ENCODE peak calls at places on chromosomes 1 and 21, in nine cellular contexts. N is vagina, J is uterus, Y is stomach, E is ovary, Q is body of pancreas, L is heart left ventricle, D is suprapubic skin, X is right lobe of liver. I is an unnamed sample.

GRCh38 chr1:27614625-27615344 is 10.8 kb upstream of the AHDC1 start:
- DNase-seq in J (no peak), L (no peak), Q (no peak), N (no peak), E (no peak), X (no peak), Y (no peak), D (no peak), I (no peak)

GRCh38 chr21:34952701-34953100 is 96.4 kb downstream of the RUNX1 start:
- DNase-seq in D (no peak), Q (no peak), E (no peak), N (no peak), Y (no peak), X (no peak), L (no peak), J (no peak), I (no peak)

GRCh38 chr1:67642694-67643093 is 42.3 kb upstream of the GADD45A start:
- DNase-seq in X (no peak), E (no peak), Q (no peak), N (no peak), L (peak; percentile 38), J (no peak), D (no peak), Y (no peak), I (no peak)

GRCh38 chr1:183804916-183805734 is at the start of gene RGL1:
- DNase-seq in E (peak; percentile 83), N (no peak), Y (peak; percentile 46), X (peak; percentile 63), Q (peak; percentile 64), L (peak; percentile 78), D (peak; percentile 82), J (peak; percentile 79), I (peak; percentile 84)

GRCh38 chr1:27831568-27832410 is 1.2 kb downstream of the PPP1R8 start:
- DNase-seq in N (no peak), J (no peak), X (no peak), L (no peak), Q (no peak), D (no peak), E (no peak), Y (no peak), I (no peak)

GRCh38 chr1:51301152-51301843 is 29.1 kb downstream of the TTC39A start:
- DNase-seq in L (no peak), D (no peak), N (no peak), Y (no peak), Q (no peak), J (no peak), E (no peak), X (no peak), I (peak; percentile 56)

GRCh38 chr21:31752352-31752751 is 20.4 kb upstream of the SCAF4 start:
- DNase-seq in L (no peak), Y (no peak), E (no peak), J (no peak), Q (no peak), D (no peak), N (no peak), X (no peak), I (no peak)

GRCh38 chr21:44870748-44871495 is 2.6 kb downstream of the PTTG1IP start:
- DNase-seq in X (peak; percentile 91), E (peak; percentile 54), Q (peak; percentile 59), L (peak; percentile 86), D (no peak), N (no peak), J (no peak), Y (peak; percentile 56), I (no peak)

GRCh38 chr1:20702416-20702815 is 15.4 kb downstream of the KIF17 start:
- DNase-seq in Y (no peak), Q (no peak), J (no peak), L (no peak), D (no peak), N (no peak), E (no peak), X (no peak), I (no peak)

GRCh38 chr1:54559771-54560231 is 11.8 kb downstream of the ACOT11 start:
- DNase-seq in Q (no peak), Y (no peak), N (peak; percentile 25), J (no peak), E (peak; percentile 28), X (no peak), L (peak; percentile 93), D (no peak), I (peak; percentile 56)

GRCh38 chr21:34510148-34511142 is 1.6 kb downstream of the KCNE1 start:
- DNase-seq in D (no peak), N (no peak), X (peak; percentile 90), E (peak; percentile 47), J (no peak), Q (peak; percentile 88), L (peak; percentile 87), Y (peak; percentile 79), I (peak; percentile 92)

GRCh38 chr1:199774433-199775089 is 252.9 kb upstream of the NR5A2 start:
- DNase-seq in Q (peak; percentile 88), Y (no peak), J (no peak), D (no peak), N (no peak), X (no peak), L (no peak), E (no peak), I (no peak)

GRCh38 chr1:199665371-199665770 is 362.1 kb upstream of the NR5A2 start:
- DNase-seq in N (no peak), E (no peak), L (no peak), J (no peak), X (no peak), D (no peak), Y (no peak), Q (no peak), I (no peak)

GRCh38 chr1:207997486-207998268 is 86.8 kb upstream of the CD34 start:
- DNase-seq in Q (peak; percentile 90), E (peak; percentile 85), X (peak; percentile 80), N (peak; percentile 78), J (peak; percentile 85), D (no peak), L (peak; percentile 84), Y (peak; percentile 89), I (no peak)

GRCh38 chr1:109630881-109631512 is 11.4 kb downstream of the AMPD2 start:
- DNase-seq in E (peak; percentile 38), D (no peak), Q (no peak), N (peak; percentile 85), X (no peak), L (no peak), Y (no peak), J (peak; percentile 20), I (no peak)

GRCh38 chr1:111515291-111516007 is 12.0 kb upstream of the ADORA3 start:
- DNase-seq in Y (peak; percentile 44), J (peak; percentile 76), E (peak; percentile 77), L (peak; percentile 93), X (no peak), Q (peak; percentile 17), D (no peak), N (no peak), I (peak; percentile 90)

GRCh38 chr1:243596441-243597183 is 253.4 kb downstream of the AKT3 start:
- DNase-seq in L (no peak), X (no peak), D (no peak), Q (no peak), J (no peak), E (no peak), N (no peak), Y (no peak), I (no peak)

GRCh38 chr1:86352096-86352495 is 44.0 kb downstream of the ODF2L start:
- DNase-seq in D (no peak), J (no peak), N (no peak), X (no peak), Q (no peak), L (no peak), Y (no peak), E (no peak), I (no peak)

GRCh38 chr1:209741889-209742288 is 14.0 kb upstream of the TRAF3IP3 start:
- DNase-seq in Y (no peak), J (no peak), E (no peak), X (no peak), D (no peak), L (peak; percentile 36), Q (no peak), N (no peak), I (no peak)
- TF ChIP-seq POLR2A in Y (no peak), J (no peak), E (no peak), X (no peak), D (no peak), L (no peak), Q (no peak), N (no peak), I (no peak)

GRCh38 chr1:170214980-170215910 is 69.5 kb downstream of the NTMT2 start:
- DNase-seq in J (no peak), Y (no peak), X (no peak), Q (no peak), N (no peak), L (peak; percentile 53), E (peak; percentile 53), D (no peak), I (no peak)
- H3K27ac ChIP-seq in J (peak overlapping the region; percentile 16), Y (no peak overlapping the region), X (no peak overlapping the region), Q (no peak overlapping the region), N (peak overlapping the region; percentile 27), L (no peak overlapping the region), E (no peak overlapping the region), D (peak overlapping the region; percentile 7), I (no peak overlapping the region)

GRCh38 chr1:158732524-158732923 is 12.0 kb upstream of the OR6K3 start:
- DNase-seq in N (no peak), Y (no peak), X (no peak), J (no peak), E (no peak), D (no peak), L (no peak), Q (no peak), I (no peak)
- TF ChIP-seq POLR2A in N (no peak), Y (no peak), X (no peak), J (no peak), E (no peak), D (no peak), L (no peak), Q (no peak), I (no peak)

DNA sequence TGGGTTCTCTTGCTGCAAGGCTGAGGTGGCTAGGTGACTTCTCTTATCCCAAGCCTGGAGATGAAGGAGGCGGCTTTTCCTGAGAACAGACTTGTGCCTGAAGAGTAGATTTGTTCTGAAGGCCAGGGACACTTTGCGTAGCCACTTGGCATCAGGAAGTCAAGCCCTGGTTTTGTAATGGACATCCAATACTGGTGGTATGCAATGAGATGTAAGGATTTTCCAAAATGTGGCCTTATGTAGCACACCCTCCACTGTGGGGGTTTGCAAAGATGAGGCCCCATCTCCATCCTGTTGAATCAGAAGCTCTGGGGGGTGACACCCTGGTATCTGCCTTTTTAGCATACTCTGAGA is 124.5 kb upstream of the IPO9 start:
- DNase-seq in L (no peak), X (no peak), J (no peak), E (no peak), Y (no peak), Q (no peak), N (no peak), D (no peak), I (no peak)
- H3K27ac ChIP-seq in L (no peak overlapping the region), X (no peak overlapping the region), J (peak overlapping the region; percentile 72), E (no peak overlapping the region), Y (no peak overlapping the region), Q (no peak overlapping the region), N (peak overlapping the region; percentile 83), D (no peak overlapping the region), I (no peak overlapping the region)